ENCODE peak calls at places on chromosome 10, in nine cellular contexts. W is ovary, M is stomach, O is HepG2, K is tibial nerve, F is sigmoid colon, S is A549, P is H1, T is suprapubic skin. E is an unnamed sample.

GRCh38 chr10:75243426-75243825 is 7.7 kb upstream of the COMTD1 start:
- DNase-seq in W (no peak), O (no peak), S (no peak), P (no peak), M (no peak), T (peak), K (no peak), F (peak), E (peak)

GRCh38 chr10:76111986-76112825 is 680.8 kb downstream of the LRMDA start:
- DNase-seq in K (no peak), F (no peak), P (peak), W (no peak), S (no peak), T (no peak), M (no peak), O (no peak), E (no peak)

GRCh38 chr10:36354633-36355032 is 712.5 kb upstream of the FZD8 start:
- DNase-seq in K (no peak), O (no peak), M (no peak), F (no peak), S (no peak), T (no peak), W (no peak), P (no peak), E (no peak)

GRCh38 chr10:49615213-49615612 is 1.4 kb downstream of the CHAT start:
- DNase-seq in S (no peak), M (no peak), T (peak), K (no peak), O (no peak), F (peak), W (no peak), P (no peak), E (no peak)

GRCh38 chr10:43424431-43424830 is 12.5 kb upstream of the ZNF487 start:
- DNase-seq in K (no peak), M (no peak), F (no peak), W (no peak), S (no peak), O (no peak), T (no peak), P (no peak), E (no peak)

GRCh38 chr10:21531164-21531563 is 2.9 kb upstream of the MLLT10 start:
- DNase-seq in S (peak), W (no peak), O (no peak), F (no peak), K (no peak), M (no peak), P (no peak), T (no peak), E (no peak)

GRCh38 chr10:102919237-102919959 is 1.3 kb downstream of the CNNM2 start:
- DNase-seq in K (no peak), P (peak), W (peak), F (peak), T (no peak), M (peak), O (peak), S (no peak), E (peak)

GRCh38 chr10:106609466-106609865 is 555.0 kb downstream of the SORCS1 start:
- DNase-seq in F (no peak), P (no peak), T (no peak), O (no peak), W (no peak), M (no peak), K (no peak), S (no peak), E (no peak)

GRCh38 chr10:85319150-85319549 is 990.8 kb downstream of the CCSER2 start:
- DNase-seq in W (no peak), F (no peak), T (no peak), P (no peak), K (no peak), S (peak), M (no peak), O (no peak), E (no peak)

GRCh38 chr10:84204122-84204521 is 9.8 kb downstream of the CDHR1 start:
- DNase-seq in K (no peak), T (no peak), P (no peak), W (no peak), M (no peak), S (no peak), F (no peak), O (peak), E (no peak)

GRCh38 chr10:34492081-34492480 is 323.0 kb downstream of the PARD3 start:
- DNase-seq in M (no peak), W (no peak), T (no peak), O (no peak), P (no peak), F (no peak), S (peak), K (no peak), E (no peak)

GRCh38 chr10:44390585-44391072 is 5.7 kb upstream of the CXCL12 start:
- DNase-seq in F (peak), T (no peak), O (peak), S (no peak), M (no peak), W (no peak), P (no peak), K (no peak), E (no peak)

GRCh38 chr10:63627376-63627775 is 106.2 kb downstream of the REEP3 start:
- DNase-seq in T (no peak), F (no peak), K (no peak), P (no peak), S (no peak), O (no peak), M (no peak), W (no peak), E (no peak)

GRCh38 chr10:63630085-63630927 is 109.1 kb downstream of the REEP3 start:
- DNase-seq in K (peak), T (peak), W (peak), M (peak), S (peak), P (peak), O (peak), F (peak), E (peak)

GRCh38 chr10:63627881-63628296 is 106.7 kb downstream of the REEP3 start:
- DNase-seq in P (no peak), K (no peak), M (no peak), W (no peak), T (no peak), S (no peak), O (no peak), F (no peak), E (no peak)

GRCh38 chr10:63629363-63630084 is 108.3 kb downstream of the REEP3 start:
- DNase-seq in O (peak), F (peak), P (peak), W (peak), S (peak), K (peak), T (peak), M (peak), E (peak)

GRCh38 chr10:63628526-63629362 is 107.5 kb downstream of the REEP3 start:
- DNase-seq in K (peak), O (peak), T (no peak), F (peak), P (no peak), M (peak), S (no peak), W (peak), E (peak)
- TF ChIP-seq POLR2A in K (no peak), O (no peak), T (no peak), F (no peak), P (no peak), M (no peak), S (no peak), W (no peak), E (no peak)

GRCh38 chr10:53109320-53109719 is 336.7 kb upstream of the MBL2 start:
- DNase-seq in S (no peak), P (no peak), M (no peak), T (no peak), F (no peak), O (no peak), K (no peak), W (no peak), E (no peak)

GRCh38 chr10:53108317-53108934 is 335.8 kb upstream of the MBL2 start:
- DNase-seq in K (no peak), P (no peak), W (no peak), T (no peak), M (no peak), S (no peak), F (no peak), O (no peak), E (no peak)

GRCh38 chr10:53107711-53108110 is 335.1 kb upstream of the MBL2 start:
- DNase-seq in K (no peak), W (no peak), P (no peak), T (no peak), M (no peak), S (no peak), O (no peak), F (no peak), E (no peak)

GRCh38 chr10:53115660-53116059 is 343.1 kb upstream of the MBL2 start:
- DNase-seq in W (no peak), S (no peak), T (no peak), F (no peak), P (no peak), K (no peak), O (no peak), M (no peak), E (no peak)

GRCh38 chr10:53111529-53111928 is 338.9 kb upstream of the MBL2 start:
- DNase-seq in W (no peak), P (no peak), F (no peak), T (no peak), S (no peak), M (no peak), K (no peak), O (peak), E (no peak)
- H3K4me3 ChIP-seq in W (no peak), P (no peak), F (no peak), T (no peak), S (no peak), M (no peak), K (no peak), O (peak), E (no peak)

DNA sequence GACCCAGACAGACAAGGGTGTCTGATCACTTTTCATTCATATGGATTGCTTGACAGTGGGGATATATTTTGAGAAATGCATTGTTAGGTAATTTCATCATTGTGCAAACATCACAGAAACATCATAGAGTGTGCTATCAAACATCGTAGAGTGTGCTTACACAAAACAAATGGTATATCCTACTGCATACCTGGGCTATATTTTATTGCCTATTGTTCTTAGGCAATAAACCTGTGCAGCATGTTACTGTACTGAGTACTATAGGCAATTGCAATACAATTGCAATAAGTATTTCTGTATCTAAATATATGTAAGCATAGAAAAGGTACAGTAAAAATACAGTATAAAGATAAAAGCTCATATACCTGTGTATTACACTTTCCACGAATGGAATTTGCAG is 319.1 kb downstream of the KIF20B start:
- DNase-seq in O (no peak), W (no peak), P (no peak), S (no peak), M (no peak), T (no peak), F (no peak), K (no peak), E (no peak)
- TF ChIP-seq EP300 in O (no peak), W (no peak), P (no peak), S (no peak), M (no peak), T (no peak), F (no peak), K (no peak), E (no peak)

GRCh38 chr10:133520193-133520738 is 6.9 kb upstream of the CYP2E1 start:
- DNase-seq in S (peak), P (peak), W (peak), K (peak), F (peak), O (peak), M (peak), T (peak), E (peak)
- TF ChIP-seq POLR2A in S (peak), P (no peak), W (no peak), K (no peak), F (no peak), O (peak), M (no peak), T (no peak), E (no peak)

DNA sequence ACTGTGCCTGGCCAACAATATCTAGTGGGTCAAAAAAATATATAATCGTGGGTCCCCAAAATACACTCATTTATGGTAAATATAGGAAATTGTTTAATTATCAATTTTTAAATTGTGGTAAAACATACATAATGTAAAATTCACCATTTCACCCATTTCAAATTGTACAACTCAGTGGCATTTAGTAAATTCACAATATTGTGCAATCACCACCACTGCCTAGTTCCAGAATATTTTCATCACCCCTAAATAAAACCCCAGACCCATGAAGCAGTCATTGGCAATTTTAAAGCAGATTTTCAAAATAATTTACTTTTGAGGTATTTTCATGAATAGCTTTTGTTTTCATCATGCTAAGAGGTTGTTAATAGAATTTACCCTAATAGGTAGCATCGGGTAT is 10.2 kb downstream of the BLNK start:
- DNase-seq in W (no peak), K (no peak), M (no peak), O (no peak), F (no peak), T (no peak), S (no peak), P (no peak), E (no peak)
- H3K4me3 ChIP-seq in W (no peak), K (no peak), M (no peak), O (no peak), F (no peak), T (no peak), S (no peak), P (no peak), E (no peak)